ENCODE peak calls at places on chromosomes 5 and 9, in five cellular contexts. X is kidney epithelial cell, A is fibroblast of mammary gland, Z is BJ, J is H1. E is an unnamed sample.

GRCh38 chr5:134490925-134491271 is 34.6 kb upstream of the JADE2 start:
- DNase-seq in X (no peak), A (no peak), Z (no peak), J (no peak), E (no peak)

GRCh38 chr9:84230355-84231136 is 110.0 kb downstream of the SLC28A3 start:
- DNase-seq in X (no peak), A (peak), Z (peak), J (no peak), E (peak)

GRCh38 chr5:73213566-73213998 is 40.6 kb downstream of the TMEM174 start:
- DNase-seq in X (peak), A (peak), Z (peak), J (no peak), E (peak)

GRCh38 chr5:54844905-54845566 is 140.4 kb downstream of the ESM1 start:
- DNase-seq in X (no peak), A (peak), Z (no peak), J (no peak), E (peak)

GRCh38 chr5:958701-959571 is 49.7 kb upstream of the NKD2 start:
- DNase-seq in X (no peak), A (peak), Z (peak), J (no peak), E (peak)

GRCh38 chr9:94156549-94157407 is 72.5 kb downstream of the PTPDC1 start:
- DNase-seq in X (no peak), A (peak), Z (no peak), J (no peak), E (peak)

GRCh38 chr5:69492391-69493234 is at the start of gene OCLN:
- DNase-seq in X (no peak), A (no peak), Z (no peak), J (peak), E (no peak)

GRCh38 chr5:82347213-82347947 is 69.2 kb upstream of the RPS23 start:
- DNase-seq in X (no peak), A (peak), Z (peak), J (no peak), E (peak)

GRCh38 chr5:10289353-10289752 is 18.3 kb downstream of the CMBL start:
- DNase-seq in X (no peak), A (peak), Z (no peak), J (no peak), E (peak)

GRCh38 chr5:94968507-94969095 is 316.3 kb downstream of the MCTP1 start:
- DNase-seq in X (peak), A (peak), Z (peak), J (no peak), E (peak)

GRCh38 chr9:92245005-92245797 is 48.3 kb downstream of the IARS1 start:
- DNase-seq in X (peak), A (peak), Z (peak), J (no peak), E (peak)

GRCh38 chr9:34127035-34127948 is 794 bp upstream of the DCAF12 start:
- DNase-seq in X (no peak), A (no peak), Z (no peak), J (no peak), E (no peak)

GRCh38 chr9:130576176-130576575 is 3.2 kb upstream of the FUBP3 start:
- DNase-seq in X (no peak), A (no peak), Z (no peak), J (no peak), E (no peak)

GRCh38 chr9:19934301-19934868 is 145.5 kb upstream of the SLC24A2 start:
- DNase-seq in X (no peak), A (peak), Z (no peak), J (peak), E (peak)